ENCODE peak calls at places on chromosomes 13 and 19, in six cellular contexts. One of them, this sample, is unnamed.
A peak's percentile ranks its signal among the peaks of the same experiment; 100 is the strongest.

GRCh38 chr19:41299755-41300089 is 10.2 kb upstream of the CCDC97 start:
- DNase-seq in HepG2: no peak
- DNase-seq in H1: no peak
- DNase-seq in A549: no peak
- DNase-seq in SK-N-SH: no peak
- DNase-seq in K562: no peak
- DNase-seq in this sample: peak; percentile 92

GRCh38 chr19:10863107-10863700 is 8.1 kb upstream of the CARM1 start:
- DNase-seq in HepG2: peak; percentile 56
- DNase-seq in H1: no peak
- DNase-seq in A549: no peak
- DNase-seq in SK-N-SH: no peak
- DNase-seq in K562: peak; percentile 38
- DNase-seq in this sample: no peak

GRCh38 chr13:40974460-40975407 is 44.4 kb downstream of the ELF1 start:
- DNase-seq in HepG2: peak; percentile 65
- DNase-seq in H1: no peak
- DNase-seq in A549: peak; percentile 58
- DNase-seq in SK-N-SH: no peak
- DNase-seq in K562: peak; percentile 46
- DNase-seq in this sample: peak; percentile 66

GRCh38 chr19:7734220-7735203 is 2.6 kb upstream of the CLEC4G start:
- DNase-seq in HepG2: no peak
- DNase-seq in H1: no peak
- DNase-seq in A549: no peak
- DNase-seq in SK-N-SH: no peak
- DNase-seq in K562: no peak
- DNase-seq in this sample: no peak

GRCh38 chr13:31905896-31906295 is 125.7 kb upstream of the FRY start:
- DNase-seq in HepG2: no peak
- DNase-seq in H1: no peak
- DNase-seq in A549: no peak
- DNase-seq in SK-N-SH: no peak
- DNase-seq in K562: no peak
- DNase-seq in this sample: no peak

GRCh38 chr13:39422845-39423565 is 180.0 kb downstream of the LHFPL6 start:
- DNase-seq in HepG2: no peak
- DNase-seq in H1: no peak
- DNase-seq in A549: no peak
- DNase-seq in SK-N-SH: no peak
- DNase-seq in K562: no peak
- DNase-seq in this sample: no peak

GRCh38 chr19:35545855-35546381 is 492 bp downstream of the TMEM147 start:
- DNase-seq in HepG2: no peak
- DNase-seq in H1: no peak
- DNase-seq in A549: peak; percentile 58
- DNase-seq in SK-N-SH: peak; percentile 79
- DNase-seq in K562: peak; percentile 89
- DNase-seq in this sample: no peak

GRCh38 chr19:47507031-47507430 is 7.8 kb downstream of the NAPA start:
- DNase-seq in HepG2: no peak
- DNase-seq in H1: no peak
- DNase-seq in A549: no peak
- DNase-seq in SK-N-SH: no peak
- DNase-seq in K562: no peak
- DNase-seq in this sample: no peak

GRCh38 chr19:57271280-57271679 is 9.0 kb upstream of the ZNF460 start:
- DNase-seq in HepG2: no peak
- DNase-seq in H1: no peak
- DNase-seq in A549: no peak
- DNase-seq in SK-N-SH: no peak
- DNase-seq in K562: no peak
- DNase-seq in this sample: no peak

GRCh38 chr19:40798997-40799557 is at the start of gene EGLN2:
- DNase-seq in HepG2: no peak
- DNase-seq in H1: no peak
- DNase-seq in A549: no peak
- DNase-seq in SK-N-SH: peak; percentile 98
- DNase-seq in K562: peak; percentile 94
- DNase-seq in this sample: no peak

GRCh38 chr19:7681336-7682174 is 922 bp downstream of the TRAPPC5 start:
- DNase-seq in HepG2: peak; percentile 77
- DNase-seq in H1: peak; percentile 82
- DNase-seq in A549: peak; percentile 77
- DNase-seq in SK-N-SH: peak; percentile 82
- DNase-seq in K562: peak; percentile 65
- DNase-seq in this sample: peak; percentile 70

GRCh38 chr19:46745521-46746280 is at the start of gene FKRP:
- DNase-seq in HepG2: no peak
- DNase-seq in H1: no peak
- DNase-seq in A549: no peak
- DNase-seq in SK-N-SH: peak; percentile 86
- DNase-seq in K562: peak; percentile 86
- DNase-seq in this sample: no peak

GRCh38 chr19:812049-812816 is 9.5 kb downstream of the PLPPR3 start:
- DNase-seq in HepG2: no peak
- DNase-seq in H1: peak; percentile 63
- DNase-seq in A549: no peak
- DNase-seq in SK-N-SH: peak; percentile 61
- DNase-seq in K562: peak; percentile 61
- DNase-seq in this sample: no peak

GRCh38 chr19:50510121-50510670 is 795 bp downstream of the JOSD2 start:
- DNase-seq in HepG2: no peak
- DNase-seq in H1: no peak
- DNase-seq in A549: no peak
- DNase-seq in SK-N-SH: peak; percentile 76
- DNase-seq in K562: no peak
- DNase-seq in this sample: no peak

GRCh38 chr13:79445968-79446645 is 34.8 kb upstream of the NDFIP2 start:
- DNase-seq in HepG2: no peak
- DNase-seq in H1: no peak
- DNase-seq in A549: no peak
- DNase-seq in SK-N-SH: no peak
- DNase-seq in K562: no peak
- DNase-seq in this sample: no peak

GRCh38 chr13:31518666-31519065 is 220.7 kb upstream of the RXFP2 start:
- DNase-seq in HepG2: no peak
- DNase-seq in H1: no peak
- DNase-seq in A549: no peak
- DNase-seq in SK-N-SH: no peak
- DNase-seq in K562: no peak
- DNase-seq in this sample: no peak

GRCh38 chr19:4803736-4804695 is 12.5 kb downstream of the FEM1A start:
- DNase-seq in HepG2: peak; percentile 66
- DNase-seq in H1: peak; percentile 95
- DNase-seq in A549: peak; percentile 52
- DNase-seq in SK-N-SH: peak; percentile 90
- DNase-seq in K562: peak; percentile 82
- DNase-seq in this sample: peak; percentile 37

GRCh38 chr13:21823949-21824348 is 153.1 kb downstream of the FGF9 start:
- DNase-seq in HepG2: no peak
- DNase-seq in H1: no peak
- DNase-seq in A549: no peak
- DNase-seq in SK-N-SH: no peak
- DNase-seq in K562: no peak
- DNase-seq in this sample: no peak

GRCh38 chr19:566403-566802 is 6.0 kb upstream of the BSG start:
- DNase-seq in HepG2: peak; percentile 81
- DNase-seq in H1: no peak
- DNase-seq in A549: no peak
- DNase-seq in SK-N-SH: peak; percentile 68
- DNase-seq in K562: peak; percentile 50
- DNase-seq in this sample: peak; percentile 31

GRCh38 chr13:92716749-92717148 is 509.9 kb upstream of the GPC6 start:
- DNase-seq in HepG2: peak; percentile 5
- DNase-seq in H1: no peak
- DNase-seq in A549: no peak
- DNase-seq in SK-N-SH: no peak
- DNase-seq in K562: no peak
- DNase-seq in this sample: peak; percentile 19

GRCh38 chr13:52846567-52847321 is 1.7 kb downstream of the PCDH8 start:
- DNase-seq in HepG2: no peak
- DNase-seq in H1: peak; percentile 96
- DNase-seq in A549: no peak
- DNase-seq in SK-N-SH: peak; percentile 75
- DNase-seq in K562: no peak
- DNase-seq in this sample: peak; percentile 2

GRCh38 chr13:42860485-42860884 is 79.1 kb downstream of the FAM216B start:
- DNase-seq in HepG2: no peak
- DNase-seq in H1: no peak
- DNase-seq in A549: no peak
- DNase-seq in SK-N-SH: no peak
- DNase-seq in K562: no peak
- DNase-seq in this sample: no peak

GRCh38 chr13:100817897-100818296 is 143.3 kb upstream of the TMTC4 start:
- DNase-seq in HepG2: no peak
- DNase-seq in H1: no peak
- DNase-seq in A549: no peak
- DNase-seq in SK-N-SH: no peak
- DNase-seq in K562: no peak
- DNase-seq in this sample: no peak

GRCh38 chr19:6044056-6044805 is 66.1 kb downstream of the RFX2 start:
- DNase-seq in HepG2: no peak
- DNase-seq in H1: peak; percentile 24
- DNase-seq in A549: no peak
- DNase-seq in SK-N-SH: no peak
- DNase-seq in K562: no peak
- DNase-seq in this sample: no peak

GRCh38 chr19:30090963-30091362 is 148.9 kb downstream of the URI1 start:
- DNase-seq in HepG2: no peak
- DNase-seq in H1: no peak
- DNase-seq in A549: no peak
- DNase-seq in SK-N-SH: no peak
- DNase-seq in K562: no peak
- DNase-seq in this sample: no peak

GRCh38 chr13:109180905-109181425 is 551.6 kb downstream of the MYO16 start:
- DNase-seq in HepG2: peak; percentile 6
- DNase-seq in H1: no peak
- DNase-seq in A549: no peak
- DNase-seq in SK-N-SH: no peak
- DNase-seq in K562: no peak
- DNase-seq in this sample: peak; percentile 90

GRCh38 chr19:33752945-33753344 is 43.7 kb upstream of the KCTD15 start:
- DNase-seq in HepG2: no peak
- DNase-seq in H1: no peak
- DNase-seq in A549: no peak
- DNase-seq in SK-N-SH: no peak
- DNase-seq in K562: no peak
- DNase-seq in this sample: no peak

GRCh38 chr13:110285991-110286923 is 20.7 kb downstream of the COL4A1 start:
- DNase-seq in HepG2: no peak
- DNase-seq in H1: no peak
- DNase-seq in A549: no peak
- DNase-seq in SK-N-SH: no peak
- DNase-seq in K562: no peak
- DNase-seq in this sample: no peak

GRCh38 chr13:113566227-113566561 is 18.4 kb upstream of the TFDP1 start:
- DNase-seq in HepG2: no peak
- DNase-seq in H1: no peak
- DNase-seq in A549: no peak
- DNase-seq in SK-N-SH: no peak
- DNase-seq in K562: no peak
- DNase-seq in this sample: no peak

GRCh38 chr19:49677901-49678674 is 1.0 kb downstream of the PRMT1 start:
- DNase-seq in HepG2: peak; percentile 74
- DNase-seq in H1: peak; percentile 97
- DNase-seq in A549: peak; percentile 82
- DNase-seq in SK-N-SH: peak; percentile 81
- DNase-seq in K562: peak; percentile 72
- DNase-seq in this sample: peak; percentile 62

GRCh38 chr19:46732966-46733692 is 12.7 kb upstream of the FKRP start:
- DNase-seq in HepG2: no peak
- DNase-seq in H1: no peak
- DNase-seq in A549: no peak
- DNase-seq in SK-N-SH: no peak
- DNase-seq in K562: no peak
- DNase-seq in this sample: peak; percentile 44

GRCh38 chr19:38190793-38191192 is 33.2 kb downstream of the DPF1 start:
- DNase-seq in HepG2: no peak
- DNase-seq in H1: no peak
- DNase-seq in A549: no peak
- DNase-seq in SK-N-SH: no peak
- DNase-seq in K562: no peak
- DNase-seq in this sample: no peak

GRCh38 chr19:38194061-38194701 is 29.8 kb downstream of the DPF1 start:
- DNase-seq in HepG2: peak; percentile 49
- DNase-seq in H1: no peak
- DNase-seq in A549: peak; percentile 78
- DNase-seq in SK-N-SH: no peak
- DNase-seq in K562: no peak
- DNase-seq in this sample: no peak

GRCh38 chr19:38193445-38193844 is 30.6 kb downstream of the DPF1 start:
- DNase-seq in HepG2: no peak
- DNase-seq in H1: no peak
- DNase-seq in A549: no peak
- DNase-seq in SK-N-SH: no peak
- DNase-seq in K562: no peak
- DNase-seq in this sample: no peak

GRCh38 chr19:38191747-38192146 is 32.3 kb downstream of the DPF1 start:
- DNase-seq in HepG2: no peak
- DNase-seq in H1: no peak
- DNase-seq in A549: no peak
- DNase-seq in SK-N-SH: no peak
- DNase-seq in K562: no peak
- DNase-seq in this sample: no peak

GRCh38 chr19:38190061-38190460 is 34.0 kb downstream of the DPF1 start:
- DNase-seq in HepG2: no peak
- DNase-seq in H1: no peak
- DNase-seq in A549: no peak
- DNase-seq in SK-N-SH: no peak
- DNase-seq in K562: peak; percentile 40
- DNase-seq in this sample: no peak
- TF ChIP-seq RAD21 in HepG2: no peak
- TF ChIP-seq RAD21 in H1: no peak
- TF ChIP-seq RAD21 in A549: no peak
- TF ChIP-seq RAD21 in SK-N-SH: no peak
- TF ChIP-seq RAD21 in K562: no peak
- TF ChIP-seq RAD21 in this sample: no peak

GRCh38 chr19:3479177-3479818 is 1.0 kb downstream of the SMIM24 start:
- DNase-seq in HepG2: no peak
- DNase-seq in H1: peak; percentile 69
- DNase-seq in A549: peak; percentile 66
- DNase-seq in SK-N-SH: peak; percentile 78
- DNase-seq in K562: peak; percentile 91
- DNase-seq in this sample: no peak
- TF ChIP-seq RAD21 in HepG2: no peak
- TF ChIP-seq RAD21 in H1: no peak
- TF ChIP-seq RAD21 in A549: no peak
- TF ChIP-seq RAD21 in SK-N-SH: no peak
- TF ChIP-seq RAD21 in K562: no peak
- TF ChIP-seq RAD21 in this sample: no peak

GRCh38 chr13:51542358-51542972 is 41.8 kb upstream of the WDFY2 start:
- DNase-seq in HepG2: no peak
- DNase-seq in H1: no peak
- DNase-seq in A549: peak; percentile 33
- DNase-seq in SK-N-SH: peak; percentile 27
- DNase-seq in K562: no peak
- DNase-seq in this sample: peak; percentile 32
- TF ChIP-seq RAD21 in HepG2: no peak
- TF ChIP-seq RAD21 in H1: no peak
- TF ChIP-seq RAD21 in A549: no peak
- TF ChIP-seq RAD21 in SK-N-SH: no peak
- TF ChIP-seq RAD21 in K562: no peak
- TF ChIP-seq RAD21 in this sample: no peak

GRCh38 chr13:48500652-48501197 is 32.2 kb downstream of the RCBTB2 start:
- DNase-seq in HepG2: peak; percentile 41
- DNase-seq in H1: no peak
- DNase-seq in A549: peak; percentile 19
- DNase-seq in SK-N-SH: no peak
- DNase-seq in K562: no peak
- DNase-seq in this sample: peak; percentile 96
- TF ChIP-seq RAD21 in HepG2: no peak
- TF ChIP-seq RAD21 in H1: no peak
- TF ChIP-seq RAD21 in A549: no peak
- TF ChIP-seq RAD21 in SK-N-SH: no peak
- TF ChIP-seq RAD21 in K562: no peak
- TF ChIP-seq RAD21 in this sample: no peak

This sample was measured in IMR-90.